ENCODE peak calls at places on chromosome 11, in eight cellular contexts. O, V, H, L, Q, Y, B and J are unnamed samples.

GRCh38 chr11:32071811-32072210 is 19.1 kb upstream of the RCN1 start:
- DNase-seq in B (peak; percentile 49), Y (peak; percentile 46), O (no peak), Q (no peak), V (no peak), L (no peak), H (no peak), J (peak; percentile 56)

GRCh38 chr11:86069408-86070086 is 663 bp upstream of the PICALM start:
- DNase-seq in Q (no peak), O (peak; percentile 85), H (peak; percentile 81), B (peak; percentile 73), V (no peak), L (no peak), Y (peak; percentile 99), J (peak; percentile 98)

GRCh38 chr11:86228269-86228966 is 16.1 kb upstream of the EED start:
- DNase-seq in L (no peak), V (no peak), H (no peak), O (no peak), Q (no peak), Y (no peak), B (no peak), J (no peak)

GRCh38 chr11:115552773-115553438 is 48.7 kb upstream of the CADM1 start:
- DNase-seq in Y (no peak), L (no peak), Q (no peak), O (no peak), V (no peak), H (no peak), B (no peak), J (no peak)

GRCh38 chr11:88508558-88508807 is 170.9 kb upstream of the CTSC start:
- DNase-seq in V (no peak), H (no peak), Q (no peak), B (no peak), L (no peak), O (no peak), Y (peak; percentile 4), J (no peak)

GRCh38 chr11:772429-773390 is 4.6 kb downstream of the GATD1 start:
- DNase-seq in Q (no peak), L (no peak), H (no peak), V (peak; percentile 61), Y (no peak), O (no peak), B (no peak), J (no peak)

GRCh38 chr11:118634435-118635236 is 27.2 kb downstream of the PHLDB1 start:
- DNase-seq in H (no peak), B (no peak), Q (no peak), L (no peak), O (no peak), V (peak; percentile 92), Y (no peak), J (peak; percentile 53)

GRCh38 chr11:69274531-69275016 is 19.4 kb upstream of the MYEOV start:
- DNase-seq in B (no peak), V (peak; percentile 93), Y (no peak), O (no peak), H (peak; percentile 92), L (no peak), Q (no peak), J (no peak)

GRCh38 chr11:35815556-35816315 is 128.1 kb upstream of the LDLRAD3 start:
- DNase-seq in O (no peak), Y (no peak), V (no peak), L (no peak), Q (no peak), H (no peak), B (no peak), J (no peak)

GRCh38 chr11:34654491-34655334 is 33.8 kb downstream of the EHF start:
- DNase-seq in H (no peak), Y (no peak), Q (no peak), O (peak; percentile 81), L (no peak), V (peak; percentile 88), B (no peak), J (peak; percentile 59)

GRCh38 chr11:133928628-133929059 is 28.1 kb downstream of the IGSF9B start:
- DNase-seq in Y (no peak), H (peak; percentile 50), L (peak; percentile 34), B (peak; percentile 40), Q (peak; percentile 82), V (no peak), O (peak; percentile 64), J (no peak)